ENCODE peak calls at places on chromosome 14, in seven cellular contexts. One of them, this sample, is unnamed. For H3K4me1, the result is how much of the 10 kb centered on the place peaks cover.

GRCh38 chr14:101706509-101707284 is 54.8 kb upstream of the PPP2R5C start:
- DNase-seq in OCI-LY7: no peak
- DNase-seq in tibial artery: no peak
- DNase-seq in HCT116: no peak
- DNase-seq in GM23248: no peak
- DNase-seq in heart right ventricle: no peak
- DNase-seq in lung: no peak
- DNase-seq in this sample: no peak

GRCh38 chr14:95136631-95137030 is 20.7 kb downstream of the DICER1 start:
- DNase-seq in tibial artery: no peak
- DNase-seq in lung: no peak
- DNase-seq in HCT116: no peak
- DNase-seq in GM23248: no peak
- DNase-seq in heart right ventricle: no peak
- DNase-seq in OCI-LY7: no peak
- DNase-seq in this sample: no peak

GRCh38 chr14:61470261-61470953 is 149.0 kb downstream of the PRKCH start:
- DNase-seq in GM23248: peak
- DNase-seq in tibial artery: peak
- DNase-seq in heart right ventricle: peak
- DNase-seq in lung: peak
- DNase-seq in HCT116: no peak
- DNase-seq in OCI-LY7: no peak
- DNase-seq in this sample: no peak

GRCh38 chr14:50954811-50955372 is 10.6 kb upstream of the PYGL start:
- DNase-seq in HCT116: peak
- DNase-seq in tibial artery: no peak
- DNase-seq in GM23248: peak
- DNase-seq in lung: no peak
- DNase-seq in OCI-LY7: peak
- DNase-seq in heart right ventricle: no peak
- DNase-seq in this sample: no peak

GRCh38 chr14:73426877-73427276 is 31.5 kb downstream of the NUMB start:
- DNase-seq in lung: no peak
- DNase-seq in heart right ventricle: no peak
- DNase-seq in OCI-LY7: no peak
- DNase-seq in tibial artery: no peak
- DNase-seq in GM23248: peak
- DNase-seq in HCT116: no peak
- DNase-seq in this sample: no peak

GRCh38 chr14:23067847-23068791 is 10.8 kb upstream of the CDH24 start:
- DNase-seq in lung: no peak
- DNase-seq in GM23248: peak
- DNase-seq in HCT116: no peak
- DNase-seq in heart right ventricle: no peak
- DNase-seq in OCI-LY7: no peak
- DNase-seq in tibial artery: no peak
- DNase-seq in this sample: no peak

GRCh38 chr14:64760146-64760755 is 56.0 kb downstream of the PLEKHG3 start:
- DNase-seq in heart right ventricle: peak
- DNase-seq in OCI-LY7: peak
- DNase-seq in tibial artery: no peak
- DNase-seq in lung: peak
- DNase-seq in HCT116: peak
- DNase-seq in GM23248: peak
- DNase-seq in this sample: peak

GRCh38 chr14:95294834-95295599 is 24.7 kb downstream of the CLMN start:
- DNase-seq in tibial artery: no peak
- DNase-seq in GM23248: peak
- DNase-seq in lung: no peak
- DNase-seq in OCI-LY7: no peak
- DNase-seq in HCT116: peak
- DNase-seq in heart right ventricle: no peak
- DNase-seq in this sample: no peak

GRCh38 chr14:61280526-61281185 is 482 bp downstream of the TMEM30B start:
- DNase-seq in heart right ventricle: peak
- DNase-seq in tibial artery: peak
- DNase-seq in GM23248: peak
- DNase-seq in lung: peak
- DNase-seq in OCI-LY7: no peak
- DNase-seq in HCT116: no peak
- DNase-seq in this sample: peak

GRCh38 chr14:59454131-59454530 is 11.0 kb downstream of the GPR135 start:
- DNase-seq in lung: no peak
- DNase-seq in OCI-LY7: no peak
- DNase-seq in HCT116: no peak
- DNase-seq in GM23248: peak
- DNase-seq in tibial artery: peak
- DNase-seq in heart right ventricle: no peak
- DNase-seq in this sample: no peak

GRCh38 chr14:75661499-75661814 is 411 bp downstream of the TTLL5 start:
- DNase-seq in tibial artery: no peak
- DNase-seq in GM23248: no peak
- DNase-seq in HCT116: no peak
- DNase-seq in OCI-LY7: no peak
- DNase-seq in heart right ventricle: no peak
- DNase-seq in lung: no peak
- DNase-seq in this sample: no peak

GRCh38 chr14:29681308-29681707 is 246.3 kb downstream of the PRKD1 start:
- DNase-seq in HCT116: no peak
- DNase-seq in lung: no peak
- DNase-seq in OCI-LY7: no peak
- DNase-seq in heart right ventricle: no peak
- DNase-seq in GM23248: peak
- DNase-seq in tibial artery: no peak
- DNase-seq in this sample: no peak

GRCh38 chr14:64541261-64541970 is 875 bp downstream of the HSPA2 start:
- DNase-seq in HCT116: no peak
- DNase-seq in GM23248: peak
- DNase-seq in OCI-LY7: no peak
- DNase-seq in heart right ventricle: no peak
- DNase-seq in tibial artery: no peak
- DNase-seq in lung: no peak
- DNase-seq in this sample: peak

GRCh38 chr14:99684356-99684952 is 356 bp downstream of the CYP46A1 start:
- DNase-seq in heart right ventricle: no peak
- DNase-seq in HCT116: no peak
- DNase-seq in lung: no peak
- DNase-seq in OCI-LY7: peak
- DNase-seq in GM23248: no peak
- DNase-seq in tibial artery: no peak
- DNase-seq in this sample: no peak

GRCh38 chr14:105879867-105880561 is 353.6 kb downstream of the TMEM121 start:
- DNase-seq in OCI-LY7: no peak
- DNase-seq in HCT116: no peak
- DNase-seq in GM23248: no peak
- DNase-seq in heart right ventricle: peak
- DNase-seq in lung: no peak
- DNase-seq in tibial artery: peak
- DNase-seq in this sample: peak

GRCh38 chr14:72802588-72802946 is 91.3 kb downstream of the DPF3 start:
- DNase-seq in heart right ventricle: no peak
- DNase-seq in lung: no peak
- DNase-seq in GM23248: no peak
- DNase-seq in OCI-LY7: no peak
- DNase-seq in HCT116: no peak
- DNase-seq in tibial artery: no peak
- DNase-seq in this sample: no peak

GRCh38 chr14:22084393-22085281 is 411.0 kb upstream of the OR4E1 start:
- DNase-seq in tibial artery: no peak
- DNase-seq in HCT116: peak
- DNase-seq in heart right ventricle: no peak
- DNase-seq in OCI-LY7: peak
- DNase-seq in GM23248: peak
- DNase-seq in lung: no peak
- DNase-seq in this sample: no peak

GRCh38 chr14:73232984-73233383 is 4.3 kb upstream of the PAPLN start:
- DNase-seq in tibial artery: no peak
- DNase-seq in GM23248: no peak
- DNase-seq in OCI-LY7: no peak
- DNase-seq in HCT116: no peak
- DNase-seq in lung: no peak
- DNase-seq in heart right ventricle: no peak
- DNase-seq in this sample: peak

GRCh38 chr14:83007641-83008237 is 1474.1 kb upstream of the SEL1L start:
- DNase-seq in OCI-LY7: no peak
- DNase-seq in HCT116: no peak
- DNase-seq in tibial artery: no peak
- DNase-seq in lung: no peak
- DNase-seq in heart right ventricle: no peak
- DNase-seq in GM23248: no peak
- DNase-seq in this sample: no peak

GRCh38 chr14:92657457-92658142 is 90.8 kb downstream of the LGMN start:
- DNase-seq in GM23248: no peak
- DNase-seq in tibial artery: peak
- DNase-seq in OCI-LY7: no peak
- DNase-seq in heart right ventricle: peak
- DNase-seq in HCT116: no peak
- DNase-seq in lung: peak
- DNase-seq in this sample: no peak

GRCh38 chr14:97802430-97802829 is 1005.2 kb downstream of the VRK1 start:
- DNase-seq in HCT116: no peak
- DNase-seq in tibial artery: no peak
- DNase-seq in GM23248: no peak
- DNase-seq in OCI-LY7: no peak
- DNase-seq in lung: no peak
- DNase-seq in heart right ventricle: no peak
- DNase-seq in this sample: no peak

GRCh38 chr14:97791906-97792305 is 994.7 kb downstream of the VRK1 start:
- DNase-seq in tibial artery: no peak
- DNase-seq in lung: no peak
- DNase-seq in HCT116: no peak
- DNase-seq in GM23248: no peak
- DNase-seq in heart right ventricle: no peak
- DNase-seq in OCI-LY7: no peak
- DNase-seq in this sample: no peak

GRCh38 chr14:97791072-97791471 is 993.9 kb downstream of the VRK1 start:
- DNase-seq in heart right ventricle: no peak
- DNase-seq in GM23248: no peak
- DNase-seq in HCT116: no peak
- DNase-seq in lung: no peak
- DNase-seq in tibial artery: no peak
- DNase-seq in OCI-LY7: no peak
- DNase-seq in this sample: no peak

GRCh38 chr14:97798204-97798603 is 1001.0 kb downstream of the VRK1 start:
- DNase-seq in heart right ventricle: no peak
- DNase-seq in HCT116: no peak
- DNase-seq in tibial artery: no peak
- DNase-seq in OCI-LY7: no peak
- DNase-seq in GM23248: no peak
- DNase-seq in lung: no peak
- DNase-seq in this sample: no peak

DNA sequence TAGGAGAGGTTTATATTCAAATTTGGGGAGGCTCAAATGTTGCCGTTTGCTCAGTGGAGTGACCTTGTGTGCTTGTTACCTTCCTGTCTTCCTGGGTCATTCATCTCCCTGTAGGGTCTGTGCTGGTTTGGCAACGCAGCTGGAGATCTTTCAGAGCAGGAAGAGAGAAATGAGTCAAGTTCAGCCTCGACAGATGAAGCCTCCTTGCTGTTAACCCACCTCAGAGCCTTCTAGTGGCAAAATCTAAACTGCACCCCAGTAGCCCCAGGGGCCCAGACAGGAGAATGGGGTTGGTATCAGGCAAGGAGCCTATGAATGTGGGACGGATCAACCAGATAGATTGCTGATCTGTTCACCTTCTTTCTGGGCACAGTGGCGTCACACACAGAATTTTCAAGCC is 999.3 kb downstream of the VRK1 start:
- DNase-seq in heart right ventricle: no peak
- DNase-seq in OCI-LY7: no peak
- DNase-seq in tibial artery: no peak
- DNase-seq in HCT116: no peak
- DNase-seq in GM23248: no peak
- DNase-seq in lung: no peak
- DNase-seq in this sample: no peak
- H3K27ac ChIP-seq in heart right ventricle: no peak
- H3K27ac ChIP-seq in OCI-LY7: no peak
- H3K27ac ChIP-seq in tibial artery: no peak
- H3K27ac ChIP-seq in HCT116: no peak
- H3K27ac ChIP-seq in GM23248: no peak
- H3K27ac ChIP-seq in lung: no peak
- H3K27ac ChIP-seq in this sample: no peak

GRCh38 chr14:68686212-68686478 is 106.7 kb downstream of the ZFP36L1 start:
- DNase-seq in HCT116: no peak
- DNase-seq in lung: no peak
- DNase-seq in OCI-LY7: no peak
- DNase-seq in tibial artery: no peak
- DNase-seq in heart right ventricle: no peak
- DNase-seq in GM23248: no peak
- DNase-seq in this sample: no peak
- H3K4me1 ChIP-seq in HCT116: half or more
- H3K4me1 ChIP-seq in lung: under half
- H3K4me1 ChIP-seq in OCI-LY7: half or more
- H3K4me1 ChIP-seq in tibial artery: under half
- H3K4me1 ChIP-seq in heart right ventricle: half or more
- H3K4me1 ChIP-seq in GM23248: half or more
- H3K4me1 ChIP-seq in this sample: under half

GRCh38 chr14:20468773-20469241 is 399 bp upstream of the PNP start:
- DNase-seq in heart right ventricle: no peak
- DNase-seq in lung: no peak
- DNase-seq in tibial artery: no peak
- DNase-seq in OCI-LY7: no peak
- DNase-seq in HCT116: no peak
- DNase-seq in GM23248: peak
- DNase-seq in this sample: peak
- H3K27ac ChIP-seq in heart right ventricle: no peak
- H3K27ac ChIP-seq in lung: peak
- H3K27ac ChIP-seq in tibial artery: peak
- H3K27ac ChIP-seq in OCI-LY7: peak
- H3K27ac ChIP-seq in HCT116: peak
- H3K27ac ChIP-seq in GM23248: peak
- H3K27ac ChIP-seq in this sample: peak

DNA sequence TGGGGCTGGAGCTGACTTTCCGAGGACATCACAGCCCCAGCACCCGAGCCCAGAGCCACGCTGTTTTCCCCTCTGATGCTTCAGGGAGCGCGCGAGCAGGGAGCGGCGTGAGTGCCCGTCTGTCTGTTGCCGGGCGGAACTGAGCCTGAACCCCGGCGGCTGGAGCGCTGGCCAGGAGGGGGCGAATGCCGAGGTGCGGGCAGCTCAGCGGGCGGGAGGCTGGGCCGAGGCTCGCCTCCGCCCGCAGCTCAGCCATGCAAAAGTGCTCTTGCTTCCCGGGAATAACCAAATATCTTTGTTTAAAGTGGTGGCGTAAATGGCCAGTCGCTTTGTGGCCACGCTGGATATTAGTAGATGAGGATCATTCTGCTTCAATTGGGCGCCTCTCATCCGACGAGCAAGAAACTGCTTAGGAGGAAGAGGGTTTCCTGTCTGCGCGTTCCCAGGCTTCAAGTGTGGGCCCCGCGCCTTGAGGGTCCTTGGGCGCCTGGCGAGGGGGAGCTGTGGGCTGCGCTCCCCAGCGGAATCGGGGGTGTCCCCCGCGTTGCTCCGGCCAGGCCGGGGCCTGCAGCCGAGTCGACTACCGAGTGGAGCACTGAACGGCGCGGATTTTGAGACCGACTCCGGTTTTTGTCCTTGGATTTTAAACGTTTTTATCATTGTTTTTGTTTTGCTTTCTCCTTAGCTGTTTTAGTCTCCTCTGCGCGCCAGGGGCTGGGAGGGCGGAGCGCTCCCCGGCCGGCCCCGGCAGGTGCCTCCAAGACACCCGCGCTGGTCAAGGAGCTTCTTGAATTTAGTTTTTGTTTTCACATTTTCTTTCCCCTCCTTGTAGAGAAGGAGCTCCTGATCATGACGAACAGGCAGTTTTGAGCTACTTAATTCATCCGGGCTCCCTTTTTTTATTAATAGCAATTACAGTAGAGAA is 831 bp upstream of the NKX2-1 start:
- DNase-seq in heart right ventricle: no peak
- DNase-seq in lung: peak
- DNase-seq in HCT116: peak
- DNase-seq in tibial artery: no peak
- DNase-seq in GM23248: peak
- DNase-seq in OCI-LY7: no peak
- DNase-seq in this sample: no peak
- H3K4me1 ChIP-seq in heart right ventricle: under half
- H3K4me1 ChIP-seq in lung: under half
- H3K4me1 ChIP-seq in HCT116: under half
- H3K4me1 ChIP-seq in tibial artery: under half
- H3K4me1 ChIP-seq in GM23248: under half
- H3K4me1 ChIP-seq in OCI-LY7: under half
- H3K4me1 ChIP-seq in this sample: under half

This sample was measured in uterus.